ENCODE peak calls at places on chromosome 12, in ten cellular contexts. A is B cell, K is neuronal stem cell, U is hypothalamus, R is cardiac septum, Q is NCI-H1105 treated with DMSO at 0.1 percent for 48 hours, L is A549, I is HT-29, N is M059J, E is ELR. Y is an unnamed sample.

GRCh38 chr12:1500095-1500801 is 94.1 kb downstream of the FBXL14 start:
- DNase-seq in A (no peak), K (no peak), U (no peak), R (peak; percentile 79), Q (no peak), L (peak; percentile 79), I (no peak), N (peak; percentile 58), E (peak; percentile 68), Y (no peak)

GRCh38 chr12:110266980-110267620 is 13.9 kb upstream of the ATP2A2 start:
- DNase-seq in A (no peak), K (no peak), U (no peak), R (no peak), Q (peak; percentile 87), L (peak; percentile 83), I (peak; percentile 49), N (peak; percentile 89), E (peak; percentile 58), Y (no peak)

GRCh38 chr12:52307836-52308806 is 13.1 kb downstream of the KRT83 start:
- DNase-seq in A (no peak), K (peak; percentile 64), U (peak; percentile 20), R (peak; percentile 66), Q (no peak), L (peak; percentile 49), I (peak; percentile 80), N (peak; percentile 59), E (peak; percentile 57), Y (no peak)

GRCh38 chr12:50751921-50752721 is 11.8 kb upstream of the ATF1 start:
- DNase-seq in A (no peak), K (no peak), U (no peak), R (no peak), Q (no peak), L (peak; percentile 18), I (no peak), N (peak; percentile 26), E (peak; percentile 45), Y (no peak)

GRCh38 chr12:47808049-47808448 is 11.7 kb downstream of the HDAC7 start:
- DNase-seq in A (peak; percentile 90), K (no peak), U (no peak), R (peak; percentile 84), Q (no peak), L (no peak), I (no peak), N (peak; percentile 73), E (peak; percentile 45), Y (no peak)

GRCh38 chr12:49331360-49332222 is 5.4 kb downstream of the C1QL4 start:
- DNase-seq in A (no peak), K (no peak), U (peak; percentile 26), R (no peak), Q (peak; percentile 13), L (peak; percentile 83), I (peak; percentile 82), N (peak; percentile 62), E (peak; percentile 79), Y (peak; percentile 55)

GRCh38 chr12:116123511-116124258 is 153.8 kb downstream of the MED13L start:
- DNase-seq in A (peak; percentile 42), K (peak; percentile 71), U (no peak), R (no peak), Q (peak; percentile 93), L (peak; percentile 35), I (no peak), N (peak; percentile 82), E (peak; percentile 57), Y (no peak)

GRCh38 chr12:9761407-9761736 is 671 bp upstream of the CD69 start:
- DNase-seq in A (no peak), K (no peak), U (no peak), R (no peak), Q (no peak), L (no peak), I (no peak), N (peak; percentile 62), E (peak; percentile 66), Y (no peak)

GRCh38 chr12:74043343-74043742 is 494.3 kb upstream of the ATXN7L3B start:
- DNase-seq in A (no peak), K (no peak), U (no peak), R (no peak), Q (no peak), L (peak; percentile 98), I (peak; percentile 69), N (peak; percentile 77), E (peak; percentile 92), Y (peak; percentile 57)

GRCh38 chr12:58583541-58583940 is 336.8 kb downstream of the LRIG3 start:
- DNase-seq in A (no peak), K (peak; percentile 20), U (no peak), R (no peak), Q (no peak), L (peak; percentile 44), I (no peak), N (peak; percentile 64), E (no peak), Y (no peak)

GRCh38 chr12:130126023-130126432 is 36.2 kb upstream of the FZD10 start:
- DNase-seq in A (no peak), K (no peak), U (no peak), R (no peak), Q (no peak), L (peak; percentile 21), I (no peak), N (no peak), E (no peak), Y (no peak)

GRCh38 chr12:106581543-106582263 is 1.1 kb upstream of the RFX4 start:
- DNase-seq in A (no peak), K (peak; percentile 70), U (no peak), R (no peak), Q (peak; percentile 3), L (no peak), I (no peak), N (peak; percentile 4), E (peak; percentile 30), Y (no peak)

GRCh38 chr12:3632256-3633240 is 120.4 kb downstream of the CRACR2A start:
- DNase-seq in A (no peak), K (no peak), U (no peak), R (no peak), Q (no peak), L (no peak), I (no peak), N (no peak), E (peak; percentile 40), Y (no peak)

GRCh38 chr12:11758838-11759509 is 109.5 kb downstream of the ETV6 start:
- DNase-seq in A (peak; percentile 71), K (no peak), U (no peak), R (no peak), Q (no peak), L (no peak), I (no peak), N (no peak), E (no peak), Y (no peak)

GRCh38 chr12:4027412-4027811 is 154.2 kb upstream of the PARP11 start:
- DNase-seq in A (no peak), K (no peak), U (no peak), R (no peak), Q (no peak), L (no peak), I (no peak), N (peak; percentile 21), E (peak; percentile 22), Y (no peak)

GRCh38 chr12:65508281-65509035 is 230.0 kb downstream of the MSRB3 start:
- DNase-seq in A (no peak), K (no peak), U (no peak), R (no peak), Q (no peak), L (no peak), I (no peak), N (no peak), E (no peak), Y (no peak)

GRCh38 chr12:124917841-124918621 is 3.6 kb upstream of the UBC start:
- DNase-seq in A (no peak), K (no peak), U (no peak), R (no peak), Q (no peak), L (no peak), I (peak; percentile 59), N (peak; percentile 43), E (no peak), Y (no peak)

GRCh38 chr12:117967512-117967911 is 1.3 kb downstream of the KSR2 start:
- DNase-seq in A (no peak), K (no peak), U (no peak), R (no peak), Q (peak; percentile 43), L (no peak), I (no peak), N (no peak), E (no peak), Y (no peak)

GRCh38 chr12:52514471-52515318 is 5.5 kb downstream of the KRT5 start:
- DNase-seq in A (no peak), K (no peak), U (no peak), R (peak; percentile 47), Q (no peak), L (no peak), I (no peak), N (no peak), E (no peak), Y (no peak)

Y was measured in non-pigmented ciliary epithelial cell.